ENCODE peak calls at places on chromosomes 12 and 14, in seven cellular contexts. A is HFFc6, T is fibroblast of the aortic adventitia, H is kidney epithelial cell, R is sigmoid colon, Q is Panc1, O is MCF 10A. F is an unnamed sample.

GRCh38 chr14:98919431-98919830 is 352.6 kb downstream of the BCL11B start:
- DNase-seq in A (no peak), T (no peak), H (no peak), R (peak), Q (no peak), O (no peak), F (no peak)

GRCh38 chr12:100842156-100842555 is 47.6 kb downstream of the ANO4 start:
- DNase-seq in A (no peak), T (peak), H (no peak), R (no peak), Q (no peak), O (no peak), F (no peak)

GRCh38 chr12:15404485-15404884 is 82.2 kb downstream of the PTPRO start:
- DNase-seq in A (peak), T (peak), H (no peak), R (no peak), Q (no peak), O (peak), F (no peak)

GRCh38 chr12:22821985-22822384 is 197.0 kb downstream of the ETNK1 start:
- DNase-seq in A (no peak), T (peak), H (peak), R (no peak), Q (no peak), O (no peak), F (no peak)

GRCh38 chr14:22131749-22132476 is 457.1 kb downstream of the DAD1 start:
- DNase-seq in A (no peak), T (no peak), H (no peak), R (no peak), Q (no peak), O (peak), F (no peak)

GRCh38 chr14:50871914-50872732 is at the start of gene ABHD12B:
- DNase-seq in A (no peak), T (no peak), H (no peak), R (no peak), Q (no peak), O (no peak), F (no peak)

GRCh38 chr12:131620520-131620919 is 90.4 kb upstream of the SFSWAP start:
- DNase-seq in A (no peak), T (no peak), H (no peak), R (peak), Q (no peak), O (no peak), F (no peak)

GRCh38 chr12:55828357-55828756 is 1.0 kb downstream of the DNAJC14 start:
- DNase-seq in A (no peak), T (no peak), H (no peak), R (peak), Q (no peak), O (no peak), F (no peak)

GRCh38 chr14:21101802-21102413 is 1.0 kb downstream of the TMEM253 start:
- DNase-seq in A (no peak), T (no peak), H (no peak), R (no peak), Q (no peak), O (no peak), F (no peak)

GRCh38 chr14:69259531-69260245 is at the start of gene GALNT16:
- DNase-seq in A (no peak), T (no peak), H (no peak), R (no peak), Q (no peak), O (no peak), F (no peak)

GRCh38 chr14:100610511-100611217 is 23.4 kb upstream of the BEGAIN start:
- DNase-seq in A (peak), T (no peak), H (no peak), R (peak), Q (peak), O (peak), F (peak)

GRCh38 chr14:33564774-33565630 is 385.9 kb downstream of the EGLN3 start:
- DNase-seq in A (peak), T (peak), H (peak), R (no peak), Q (no peak), O (peak), F (no peak)

GRCh38 chr14:81392976-81393643 is 7.0 kb downstream of the STON2 start:
- DNase-seq in A (no peak), T (no peak), H (no peak), R (no peak), Q (no peak), O (no peak), F (no peak)

GRCh38 chr14:26370118-26370517 is 227.7 kb downstream of the NOVA1 start:
- DNase-seq in A (no peak), T (peak), H (no peak), R (no peak), Q (no peak), O (no peak), F (no peak)

GRCh38 chr12:23209793-23210192 is 584.8 kb downstream of the ETNK1 start:
- DNase-seq in A (no peak), T (no peak), H (no peak), R (no peak), Q (no peak), O (peak), F (no peak)

GRCh38 chr14:53180272-53181221 is 27.4 kb upstream of the DDHD1 start:
- DNase-seq in A (no peak), T (peak), H (no peak), R (no peak), Q (no peak), O (peak), F (no peak)

GRCh38 chr14:34465069-34465859 is 3.2 kb upstream of the SPTSSA start:
- DNase-seq in A (no peak), T (peak), H (no peak), R (no peak), Q (no peak), O (peak), F (no peak)

GRCh38 chr14:22263961-22264360 is 325.1 kb downstream of the DAD1 start:
- DNase-seq in A (no peak), T (no peak), H (no peak), R (no peak), Q (no peak), O (no peak), F (no peak)

GRCh38 chr12:128796439-128797118 is 27.2 kb downstream of the SLC15A4 start:
- DNase-seq in A (no peak), T (no peak), H (no peak), R (peak), Q (no peak), O (no peak), F (no peak)

GRCh38 chr12:94817695-94818075 is 167.3 kb upstream of the TMCC3 start:
- DNase-seq in A (no peak), T (no peak), H (no peak), R (no peak), Q (no peak), O (no peak), F (no peak)

GRCh38 chr14:72154645-72155378 is 222.6 kb downstream of the RGS6 start:
- DNase-seq in A (no peak), T (no peak), H (no peak), R (no peak), Q (no peak), O (no peak), F (no peak)

GRCh38 chr12:109678732-109679131 is 34.9 kb upstream of the FAM222A start:
- DNase-seq in A (no peak), T (no peak), H (no peak), R (no peak), Q (no peak), O (no peak), F (peak)

GRCh38 chr14:101460986-101461750 is 100.1 kb upstream of the DIO3 start:
- DNase-seq in A (no peak), T (no peak), H (no peak), R (no peak), Q (no peak), O (no peak), F (no peak)

GRCh38 chr14:74913986-74914573 is 9.0 kb downstream of the RPS6KL1 start:
- DNase-seq in A (peak), T (peak), H (peak), R (peak), Q (peak), O (peak), F (no peak)

GRCh38 chr12:72699362-72699761 is 427.2 kb downstream of the TRHDE start:
- DNase-seq in A (no peak), T (no peak), H (no peak), R (no peak), Q (no peak), O (no peak), F (no peak)

GRCh38 chr14:33210304-33210703 is 271.6 kb downstream of the NPAS3 start:
- DNase-seq in A (no peak), T (peak), H (no peak), R (no peak), Q (no peak), O (peak), F (no peak)

GRCh38 chr14:102824832-102825231 is 47.6 kb downstream of the TRAF3 start:
- DNase-seq in A (peak), T (peak), H (peak), R (no peak), Q (peak), O (peak), F (no peak)

GRCh38 chr12:104694161-104694560 is 237.4 kb downstream of the CHST11 start:
- DNase-seq in A (no peak), T (peak), H (no peak), R (no peak), Q (no peak), O (no peak), F (no peak)

GRCh38 chr14:51539571-51540037 is 112.1 kb upstream of the FRMD6 start:
- DNase-seq in A (peak), T (peak), H (peak), R (no peak), Q (no peak), O (peak), F (no peak)

GRCh38 chr12:121573949-121574520 is 6.8 kb downstream of the KDM2B start:
- DNase-seq in A (no peak), T (no peak), H (no peak), R (no peak), Q (no peak), O (no peak), F (no peak)

DNA sequence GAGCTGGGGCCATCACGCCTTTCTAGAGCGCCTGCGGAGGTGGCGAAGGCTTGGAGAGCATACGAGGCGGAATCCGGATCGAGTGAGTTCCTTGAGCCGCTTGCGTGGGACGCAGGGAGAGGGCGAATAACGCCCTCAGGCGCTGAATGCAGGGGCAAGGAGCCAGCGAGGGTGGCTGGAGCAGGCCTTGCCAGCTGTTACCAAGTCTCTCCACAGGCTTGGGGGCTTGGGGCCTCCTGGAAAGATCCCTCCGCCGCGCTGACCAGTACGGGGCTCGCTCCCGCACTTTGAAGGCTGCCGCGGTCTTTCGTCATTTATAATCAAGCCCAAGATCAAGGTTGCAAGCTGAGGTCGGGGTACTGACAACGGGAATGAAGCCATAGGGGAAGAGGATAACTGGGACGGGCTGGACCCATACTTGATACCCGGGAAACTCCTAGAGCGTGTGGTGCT is 1.2 kb downstream of the FLRT2 start:
- DNase-seq in A (peak), T (peak), H (no peak), R (peak), Q (no peak), O (peak), F (no peak)
- TF ChIP-seq CTCF in A (no peak), T (no peak), H (no peak), R (no peak), Q (no peak), O (no peak), F (no peak)

DNA sequence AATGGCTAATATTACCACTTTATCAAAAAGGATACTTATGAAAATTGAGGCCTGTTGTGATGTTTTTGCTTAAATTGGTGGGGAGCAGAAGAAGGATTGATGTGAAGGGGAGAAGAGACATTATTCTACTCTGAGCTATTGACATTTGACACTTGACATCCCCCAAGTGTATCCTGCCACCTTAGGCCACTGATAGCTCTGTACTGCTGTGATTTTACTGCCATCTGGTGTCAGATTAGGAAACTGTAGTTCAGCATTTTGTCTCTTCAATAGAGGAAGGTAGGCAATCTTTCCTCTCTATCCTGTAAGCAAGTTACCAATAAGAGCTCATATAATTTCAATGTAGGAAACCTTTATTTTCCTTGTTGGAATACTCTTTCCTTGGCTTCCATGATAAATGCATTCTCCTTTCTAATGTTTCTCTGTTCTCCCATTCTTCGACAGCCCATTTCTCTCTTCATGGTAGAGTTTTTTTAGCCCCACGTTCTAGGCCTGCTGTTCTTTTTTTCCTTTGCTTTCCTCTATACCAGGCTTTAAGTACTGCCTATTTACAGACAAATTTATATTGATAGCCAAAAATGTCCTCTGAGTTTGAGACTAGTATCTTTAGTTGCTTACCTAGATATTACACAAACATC is 46.3 kb downstream of the PPHLN1 start:
- DNase-seq in A (peak), T (peak), H (no peak), R (no peak), Q (peak), O (peak), F (no peak)
- TF ChIP-seq CTCF in A (peak), T (peak), H (peak), R (peak), Q (peak), O (peak), F (peak)

GRCh38 chr14:76080471-76080870 is 71.3 kb upstream of the GPATCH2L start:
- DNase-seq in A (no peak), T (no peak), H (no peak), R (no peak), Q (no peak), O (no peak), F (no peak)

GRCh38 chr14:76080009-76080408 is 71.7 kb upstream of the GPATCH2L start:
- DNase-seq in A (no peak), T (no peak), H (no peak), R (no peak), Q (no peak), O (no peak), F (no peak)

GRCh38 chr14:76073732-76074131 is 78.0 kb upstream of the GPATCH2L start:
- DNase-seq in A (no peak), T (no peak), H (no peak), R (no peak), Q (no peak), O (no peak), F (no peak)

GRCh38 chr14:76078501-76078900 is 73.2 kb upstream of the GPATCH2L start:
- DNase-seq in A (no peak), T (no peak), H (no peak), R (no peak), Q (no peak), O (no peak), F (no peak)

GRCh38 chr14:76077340-76077739 is 74.4 kb upstream of the GPATCH2L start:
- DNase-seq in A (no peak), T (no peak), H (no peak), R (no peak), Q (no peak), O (no peak), F (no peak)
- TF ChIP-seq CTCF in A (peak), T (no peak), H (no peak), R (no peak), Q (no peak), O (no peak), F (no peak)

DNA sequence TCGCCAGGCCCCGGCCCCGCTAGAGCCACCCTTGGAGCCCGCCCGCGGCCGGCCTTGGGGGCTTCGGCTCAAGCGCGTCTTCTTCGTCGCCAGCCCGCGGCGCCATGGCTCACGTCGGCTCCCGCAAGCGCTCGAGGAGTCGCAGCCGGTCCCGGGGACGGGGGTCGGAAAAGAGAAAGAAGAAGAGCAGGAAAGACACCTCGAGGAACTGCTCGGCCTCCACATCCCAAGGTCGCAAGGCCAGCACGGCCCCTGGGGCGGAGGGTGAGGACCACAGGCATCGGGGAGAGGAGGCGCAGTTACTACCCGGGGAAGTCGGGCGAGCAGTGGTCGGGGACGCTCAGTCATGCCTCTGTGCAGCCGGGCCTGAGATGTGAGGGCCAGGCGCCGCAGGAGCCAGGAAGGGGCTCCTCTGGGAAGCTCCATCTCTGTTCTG is 573 bp downstream of the ARL6IP4 start:
- DNase-seq in A (no peak), T (peak), H (no peak), R (no peak), Q (no peak), O (no peak), F (no peak)
- TF ChIP-seq CTCF in A (no peak), T (no peak), H (no peak), R (no peak), Q (no peak), O (no peak), F (peak)